ENCODE peak calls at places on chromosome 10, in five cellular contexts. T is IMR-90, M is H9, G is H1, X is trophoblast cell. R is an unnamed sample. For H3K4me1, the result is how much of the 10 kb centered on the place peaks cover.

GRCh38 chr10:36187382-36188042 is 545.4 kb upstream of the FZD8 start:
- DNase-seq in G (no peak), T (no peak), M (no peak), X (no peak), R (no peak)

GRCh38 chr10:77090381-77091356 is 546.9 kb downstream of the KCNMA1 start:
- DNase-seq in X (no peak), T (no peak), M (no peak), G (no peak), R (no peak)

GRCh38 chr10:113151178-113151577 is 201.1 kb downstream of the TCF7L2 start:
- DNase-seq in T (no peak), G (no peak), X (no peak), M (no peak), R (no peak)

GRCh38 chr10:78250313-78251040 is 216.8 kb downstream of the RPS24 start:
- DNase-seq in G (no peak), X (no peak), M (no peak), T (no peak), R (no peak)

GRCh38 chr10:92816106-92816505 is 32.2 kb upstream of the EXOC6 start:
- DNase-seq in M (no peak), X (no peak), G (no peak), T (peak), R (no peak)

GRCh38 chr10:129963076-129963830 is 821 bp downstream of the EBF3 start:
- DNase-seq in M (peak), X (no peak), T (peak), G (no peak), R (peak)

GRCh38 chr10:98316661-98317060 is 48.7 kb upstream of the LOXL4 start:
- DNase-seq in T (peak), M (no peak), G (no peak), X (no peak), R (no peak)

GRCh38 chr10:35384265-35384868 is 48.1 kb downstream of the CCNY start:
- DNase-seq in G (no peak), M (no peak), X (no peak), T (peak), R (peak)

GRCh38 chr10:72340510-72340895 is 14.2 kb downstream of the DNAJB12 start:
- DNase-seq in M (peak), X (peak), G (no peak), T (no peak), R (peak)

GRCh38 chr10:1377231-1377630 is 321.0 kb downstream of the WDR37 start:
- DNase-seq in G (no peak), X (no peak), T (no peak), M (no peak), R (no peak)

DNA sequence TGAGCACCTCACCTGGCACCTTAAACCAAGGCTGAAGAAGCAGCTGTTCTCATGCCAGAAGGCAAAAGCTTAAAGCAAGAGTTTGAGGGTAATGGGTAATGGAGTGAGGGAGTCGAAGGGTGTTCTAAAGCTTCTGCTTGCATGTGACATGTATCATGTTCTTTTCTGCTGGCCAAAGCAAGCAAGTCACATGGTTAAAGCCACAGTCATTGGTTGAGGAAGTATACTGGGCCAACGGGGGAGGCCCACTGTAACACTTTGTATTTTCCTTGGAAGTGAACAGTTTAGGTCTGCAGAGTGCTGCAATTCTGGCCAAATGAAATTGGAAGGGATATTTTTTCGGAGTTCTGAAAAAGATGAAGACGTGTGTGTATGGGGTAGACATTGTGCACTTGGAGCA is 75.7 kb downstream of the REEP3 start:
- DNase-seq in X (no peak), T (no peak), G (no peak), M (no peak), R (no peak)
- H3K23ac ChIP-seq in X (no peak), T (no peak), G (no peak), M (no peak), R (no peak)

GRCh38 chr10:5545778-5546710 is 21.3 kb downstream of the CALML3 start:
- DNase-seq in M (no peak), T (peak), G (no peak), X (peak), R (no peak)
- H3K18ac ChIP-seq in M (no peak), T (peak), G (no peak), X (peak), R (no peak)

DNA sequence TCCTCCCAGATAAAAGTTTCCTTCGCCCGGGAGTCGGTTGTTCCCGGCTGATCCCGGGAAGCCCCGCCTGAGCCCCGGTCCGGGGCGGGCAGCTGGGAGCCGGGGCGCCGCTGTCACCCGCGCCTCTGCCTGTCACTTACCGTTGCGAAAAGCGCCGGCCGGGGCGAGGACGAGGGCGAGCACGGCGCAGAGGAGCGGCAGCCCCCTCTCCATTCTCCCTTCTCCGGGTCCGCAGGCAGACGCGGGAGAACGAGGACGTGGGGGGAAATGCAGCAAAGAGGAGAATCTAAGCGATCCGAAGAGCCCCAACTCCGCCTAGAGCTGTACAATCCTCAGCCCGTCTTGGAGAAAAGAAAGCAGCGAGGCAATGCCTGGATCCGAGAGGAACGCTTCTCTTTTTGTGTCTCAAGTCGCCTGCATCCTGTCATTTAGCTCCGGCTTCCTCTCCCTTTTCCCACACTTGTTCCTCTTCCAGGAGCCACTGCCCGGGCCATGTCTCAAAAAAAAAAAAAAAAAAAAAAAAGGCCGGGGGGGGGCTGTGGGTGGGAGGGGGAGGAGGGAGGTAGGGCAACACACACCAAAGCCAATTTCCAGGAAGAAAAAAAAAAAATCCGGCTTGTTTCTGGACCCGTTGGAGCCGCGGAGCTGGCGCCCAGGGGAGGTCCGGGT is at the start of gene NRP1:
- DNase-seq in M (peak), G (no peak), T (no peak), X (peak), R (peak)
- H3K4me1 ChIP-seq in M (under half), G (under half), T (under half), X (under half), R (under half)

DNA sequence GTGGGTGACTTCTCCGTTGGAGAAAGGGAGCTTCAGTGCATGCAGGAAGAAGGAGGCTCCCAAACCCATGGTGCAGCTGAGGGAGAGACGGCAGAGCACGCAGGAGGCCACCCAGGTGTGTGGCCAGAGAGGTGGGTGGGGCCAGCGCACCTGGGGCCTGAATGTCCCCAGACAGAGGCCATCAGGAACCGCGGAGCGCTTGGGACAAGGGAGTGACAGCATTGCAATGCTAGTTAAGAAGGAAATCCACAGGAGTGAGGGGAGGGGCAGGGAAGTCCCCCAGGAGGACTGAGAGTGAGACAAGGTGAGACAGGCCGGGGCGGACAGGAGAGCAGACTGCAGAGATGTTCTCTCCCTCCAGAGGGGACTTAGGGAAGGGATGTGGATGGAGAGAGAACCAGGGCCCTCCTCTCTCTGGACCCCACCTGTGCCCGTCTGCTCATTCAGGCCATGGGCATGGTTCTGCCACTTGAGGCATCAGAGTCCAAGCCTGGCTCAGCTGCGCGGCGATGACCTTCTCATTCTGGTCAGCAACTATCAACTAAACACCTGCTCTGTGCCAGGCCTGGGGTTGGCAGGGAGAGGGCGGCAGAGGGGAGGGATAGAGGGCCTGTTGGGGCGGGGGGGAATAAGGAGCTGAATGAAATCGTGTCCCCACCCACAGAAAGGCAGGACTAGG is 69.4 kb upstream of the COL13A1 start:
- DNase-seq in G (no peak), X (no peak), M (no peak), T (no peak), R (no peak)
- H3K23ac ChIP-seq in G (no peak), X (no peak), M (no peak), T (no peak), R (no peak)

GRCh38 chr10:131695814-131696165 is 205.0 kb upstream of the PPP2R2D start:
- DNase-seq in X (no peak), T (no peak), G (no peak), M (no peak), R (no peak)
- H3K18ac ChIP-seq in X (no peak), T (no peak), G (no peak), M (no peak), R (no peak)

GRCh38 chr10:96587255-96588059 is 645 bp upstream of the TM9SF3 start:
- DNase-seq in M (no peak), T (peak), X (peak), G (no peak), R (peak)
- H3K4me1 ChIP-seq in M (under half), T (under half), X (under half), G (under half), R (under half)